ENCODE peak calls at places on chromosomes 7 and 10, in six cellular contexts. One of them, this sample, is unnamed. For H3K4me1, the result is how much of the 10 kb centered on the place peaks cover.

GRCh38 chr10:106401161-106401560 is 763.3 kb downstream of the SORCS1 start:
- DNase-seq in right lobe of liver: no peak
- DNase-seq in hepatocyte: no peak
- DNase-seq in Peyer's patch: no peak
- DNase-seq in neuronal stem cell: no peak
- DNase-seq in lower lobe of right lung: no peak
- DNase-seq in this sample: no peak

GRCh38 chr10:32263300-32263699 is 83.7 kb downstream of the EPC1 start:
- DNase-seq in lower lobe of right lung: no peak
- DNase-seq in neuronal stem cell: no peak
- DNase-seq in Peyer's patch: no peak
- DNase-seq in hepatocyte: peak
- DNase-seq in right lobe of liver: no peak
- DNase-seq in this sample: no peak

GRCh38 chr10:48804740-48805182 is 120.1 kb downstream of the WDFY4 start:
- DNase-seq in Peyer's patch: peak
- DNase-seq in neuronal stem cell: no peak
- DNase-seq in right lobe of liver: no peak
- DNase-seq in hepatocyte: peak
- DNase-seq in lower lobe of right lung: no peak
- DNase-seq in this sample: no peak

GRCh38 chr7:130390486-130390885 is 10.2 kb downstream of the CPA1 start:
- DNase-seq in lower lobe of right lung: no peak
- DNase-seq in neuronal stem cell: no peak
- DNase-seq in hepatocyte: no peak
- DNase-seq in Peyer's patch: no peak
- DNase-seq in right lobe of liver: no peak
- DNase-seq in this sample: no peak

GRCh38 chr10:113179270-113179669 is 229.2 kb downstream of the TCF7L2 start:
- DNase-seq in lower lobe of right lung: peak
- DNase-seq in neuronal stem cell: no peak
- DNase-seq in Peyer's patch: no peak
- DNase-seq in right lobe of liver: no peak
- DNase-seq in hepatocyte: no peak
- DNase-seq in this sample: no peak

GRCh38 chr10:34017281-34017680 is 682.8 kb upstream of the NRP1 start:
- DNase-seq in lower lobe of right lung: no peak
- DNase-seq in Peyer's patch: no peak
- DNase-seq in right lobe of liver: no peak
- DNase-seq in hepatocyte: no peak
- DNase-seq in neuronal stem cell: no peak
- DNase-seq in this sample: peak

GRCh38 chr7:6533893-6534804 is 17.1 kb downstream of the GRID2IP start:
- DNase-seq in hepatocyte: no peak
- DNase-seq in lower lobe of right lung: no peak
- DNase-seq in neuronal stem cell: no peak
- DNase-seq in right lobe of liver: no peak
- DNase-seq in Peyer's patch: no peak
- DNase-seq in this sample: no peak

GRCh38 chr10:4867520-4868356 is 41.7 kb downstream of the AKR1E2 start:
- DNase-seq in right lobe of liver: no peak
- DNase-seq in lower lobe of right lung: no peak
- DNase-seq in Peyer's patch: no peak
- DNase-seq in neuronal stem cell: no peak
- DNase-seq in hepatocyte: peak
- DNase-seq in this sample: no peak

GRCh38 chr7:138542183-138542582 is 82.1 kb downstream of the TRIM24 start:
- DNase-seq in Peyer's patch: no peak
- DNase-seq in neuronal stem cell: no peak
- DNase-seq in lower lobe of right lung: no peak
- DNase-seq in right lobe of liver: no peak
- DNase-seq in hepatocyte: no peak
- DNase-seq in this sample: no peak

GRCh38 chr10:120940299-120940900 is 89.2 kb downstream of the WDR11 start:
- DNase-seq in right lobe of liver: no peak
- DNase-seq in neuronal stem cell: no peak
- DNase-seq in lower lobe of right lung: no peak
- DNase-seq in Peyer's patch: no peak
- DNase-seq in hepatocyte: peak
- DNase-seq in this sample: no peak

GRCh38 chr10:131186547-131187253 is 124.8 kb downstream of the TCERG1L start:
- DNase-seq in right lobe of liver: no peak
- DNase-seq in Peyer's patch: no peak
- DNase-seq in neuronal stem cell: no peak
- DNase-seq in hepatocyte: no peak
- DNase-seq in lower lobe of right lung: no peak
- DNase-seq in this sample: no peak

GRCh38 chr7:108452707-108453106 is 3.5 kb downstream of the NRCAM start:
- DNase-seq in hepatocyte: peak
- DNase-seq in right lobe of liver: no peak
- DNase-seq in Peyer's patch: no peak
- DNase-seq in lower lobe of right lung: no peak
- DNase-seq in neuronal stem cell: no peak
- DNase-seq in this sample: no peak

GRCh38 chr10:33008499-33009243 is 50.6 kb upstream of the ITGB1 start:
- DNase-seq in neuronal stem cell: peak
- DNase-seq in lower lobe of right lung: no peak
- DNase-seq in hepatocyte: peak
- DNase-seq in Peyer's patch: peak
- DNase-seq in right lobe of liver: peak
- DNase-seq in this sample: no peak

GRCh38 chr7:107958764-107959526 is 44.0 kb downstream of the LAMB1 start:
- DNase-seq in hepatocyte: no peak
- DNase-seq in right lobe of liver: no peak
- DNase-seq in Peyer's patch: no peak
- DNase-seq in lower lobe of right lung: no peak
- DNase-seq in neuronal stem cell: no peak
- DNase-seq in this sample: no peak

GRCh38 chr7:70317356-70317755 is 719.1 kb downstream of the AUTS2 start:
- DNase-seq in neuronal stem cell: no peak
- DNase-seq in lower lobe of right lung: no peak
- DNase-seq in hepatocyte: no peak
- DNase-seq in Peyer's patch: no peak
- DNase-seq in right lobe of liver: no peak
- DNase-seq in this sample: no peak

GRCh38 chr7:42886129-42886528 is 25.7 kb downstream of the C7orf25 start:
- DNase-seq in right lobe of liver: no peak
- DNase-seq in lower lobe of right lung: no peak
- DNase-seq in hepatocyte: no peak
- DNase-seq in neuronal stem cell: no peak
- DNase-seq in Peyer's patch: no peak
- DNase-seq in this sample: no peak

DNA sequence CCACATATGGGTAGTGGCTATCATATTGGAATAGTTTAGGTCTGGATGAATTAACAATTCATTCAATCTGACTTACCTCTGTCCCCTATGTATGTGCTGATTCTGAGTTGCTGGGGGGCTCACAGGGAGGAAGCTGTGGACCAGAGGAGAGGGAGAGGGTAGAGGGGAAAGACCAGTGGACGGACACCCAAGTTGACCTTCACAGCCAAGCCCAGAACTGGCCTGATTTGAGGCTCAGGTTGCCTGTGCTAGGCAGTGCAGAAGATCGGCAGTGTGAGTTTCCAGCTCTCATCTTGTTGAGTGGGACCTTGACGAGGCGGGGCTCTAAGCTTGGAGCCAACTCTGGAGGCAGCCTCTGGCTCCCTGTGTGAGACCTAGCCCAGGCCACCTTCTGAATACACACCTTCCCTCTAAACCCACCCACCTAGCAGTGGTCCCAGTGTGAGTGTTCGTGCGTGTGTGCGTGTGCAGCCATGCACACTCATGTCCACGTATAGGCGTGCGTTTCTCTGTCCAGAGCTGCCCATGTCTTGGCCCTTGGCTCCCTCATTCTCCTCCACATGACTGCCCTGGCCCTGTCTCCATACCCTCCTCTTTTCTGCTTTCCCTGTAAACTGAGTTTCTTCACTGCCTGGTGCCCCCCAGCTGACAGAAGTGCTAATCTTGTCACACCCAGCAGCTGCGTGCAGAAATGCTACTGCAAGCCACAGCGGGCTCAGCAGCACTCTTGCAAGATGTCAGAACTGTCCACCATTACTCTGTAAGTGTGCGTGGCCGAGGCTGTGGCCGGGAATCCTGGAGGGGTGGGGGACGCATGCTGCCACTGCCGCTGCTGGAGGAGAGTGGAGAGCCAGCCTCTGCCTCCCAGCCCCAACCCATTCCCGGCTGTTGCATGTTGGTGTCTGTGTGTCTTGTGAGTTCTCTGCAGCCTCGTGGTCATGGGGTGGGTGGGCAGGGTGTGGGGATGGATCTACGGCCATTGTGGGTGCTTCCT is 47.6 kb downstream of the ADCYAP1R1 start:
- DNase-seq in Peyer's patch: no peak
- DNase-seq in right lobe of liver: peak
- DNase-seq in neuronal stem cell: no peak
- DNase-seq in hepatocyte: no peak
- DNase-seq in lower lobe of right lung: no peak
- DNase-seq in this sample: no peak
- H3K4me3 ChIP-seq in Peyer's patch: no peak
- H3K4me3 ChIP-seq in right lobe of liver: no peak
- H3K4me3 ChIP-seq in neuronal stem cell: no peak
- H3K4me3 ChIP-seq in hepatocyte: no peak
- H3K4me3 ChIP-seq in lower lobe of right lung: no peak
- H3K4me3 ChIP-seq in this sample: no peak

GRCh38 chr7:104983620-104984539 is 30.1 kb upstream of the KMT2E start:
- DNase-seq in right lobe of liver: peak
- DNase-seq in lower lobe of right lung: peak
- DNase-seq in hepatocyte: peak
- DNase-seq in Peyer's patch: peak
- DNase-seq in neuronal stem cell: peak
- DNase-seq in this sample: peak

GRCh38 chr7:104981671-104982036 is 32.4 kb upstream of the KMT2E start:
- DNase-seq in right lobe of liver: no peak
- DNase-seq in neuronal stem cell: no peak
- DNase-seq in lower lobe of right lung: no peak
- DNase-seq in Peyer's patch: no peak
- DNase-seq in hepatocyte: no peak
- DNase-seq in this sample: no peak

GRCh38 chr7:104984591-104985258 is 29.3 kb upstream of the KMT2E start:
- DNase-seq in neuronal stem cell: no peak
- DNase-seq in hepatocyte: no peak
- DNase-seq in right lobe of liver: no peak
- DNase-seq in lower lobe of right lung: no peak
- DNase-seq in Peyer's patch: no peak
- DNase-seq in this sample: no peak

GRCh38 chr7:104982308-104982755 is 31.7 kb upstream of the KMT2E start:
- DNase-seq in right lobe of liver: no peak
- DNase-seq in hepatocyte: peak
- DNase-seq in lower lobe of right lung: no peak
- DNase-seq in Peyer's patch: no peak
- DNase-seq in neuronal stem cell: no peak
- DNase-seq in this sample: no peak

DNA sequence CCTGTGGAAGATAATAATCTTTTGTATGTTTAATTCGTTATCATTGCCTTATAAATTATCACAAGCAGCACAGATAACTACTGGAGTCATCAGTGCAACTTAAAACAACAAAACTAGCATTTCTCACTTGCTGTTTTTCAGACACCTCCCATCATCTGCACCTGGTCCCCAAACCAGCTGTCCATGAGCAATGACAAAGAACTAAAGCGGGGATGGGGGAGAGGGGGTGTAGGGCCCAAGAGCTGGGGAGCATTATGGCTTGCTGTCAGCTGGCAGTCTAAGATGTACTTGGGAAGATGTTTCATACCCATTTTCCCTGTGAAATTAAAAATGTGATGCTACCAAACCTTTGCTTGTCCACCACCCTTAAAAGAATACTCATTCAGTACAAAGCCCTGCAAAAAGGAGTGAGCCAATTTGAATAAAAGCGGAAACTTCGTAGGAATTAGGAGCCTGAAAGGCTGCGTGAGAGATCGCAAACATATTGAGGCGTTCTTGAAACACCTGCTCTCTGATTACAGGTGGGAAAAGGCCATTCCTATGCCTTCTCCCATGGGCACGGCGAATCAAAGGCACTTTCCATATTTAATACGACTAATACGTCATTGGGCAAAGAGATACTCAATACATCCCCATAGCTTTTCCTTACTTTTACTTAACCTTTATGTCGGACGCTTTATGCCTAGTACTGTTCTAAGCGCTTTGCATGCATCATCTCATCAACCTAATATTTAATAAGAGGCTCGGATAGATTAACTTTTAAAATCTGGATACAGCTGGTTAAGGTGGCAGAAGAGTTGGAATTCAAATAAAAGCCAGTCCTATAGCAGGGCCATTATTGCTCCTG is 31.0 kb upstream of the KMT2E start:
- DNase-seq in Peyer's patch: no peak
- DNase-seq in hepatocyte: no peak
- DNase-seq in neuronal stem cell: no peak
- DNase-seq in lower lobe of right lung: no peak
- DNase-seq in right lobe of liver: no peak
- DNase-seq in this sample: no peak
- H3K4me1 ChIP-seq in Peyer's patch: under half
- H3K4me1 ChIP-seq in hepatocyte: half or more
- H3K4me1 ChIP-seq in neuronal stem cell: under half
- H3K4me1 ChIP-seq in lower lobe of right lung: half or more
- H3K4me1 ChIP-seq in right lobe of liver: under half
- H3K4me1 ChIP-seq in this sample: under half

GRCh38 chr7:73680501-73680900 is 2.8 kb downstream of the DNAJC30 start:
- DNase-seq in hepatocyte: no peak
- DNase-seq in lower lobe of right lung: no peak
- DNase-seq in Peyer's patch: no peak
- DNase-seq in neuronal stem cell: no peak
- DNase-seq in right lobe of liver: no peak
- DNase-seq in this sample: no peak
- H3K4me3 ChIP-seq in hepatocyte: no peak
- H3K4me3 ChIP-seq in lower lobe of right lung: no peak
- H3K4me3 ChIP-seq in Peyer's patch: no peak
- H3K4me3 ChIP-seq in neuronal stem cell: no peak
- H3K4me3 ChIP-seq in right lobe of liver: no peak
- H3K4me3 ChIP-seq in this sample: no peak

GRCh38 chr10:21298686-21299085 is 226.8 kb downstream of the SKIDA1 start:
- DNase-seq in right lobe of liver: no peak
- DNase-seq in hepatocyte: no peak
- DNase-seq in neuronal stem cell: no peak
- DNase-seq in lower lobe of right lung: no peak
- DNase-seq in Peyer's patch: no peak
- DNase-seq in this sample: no peak
- H3K4me1 ChIP-seq in right lobe of liver: under half
- H3K4me1 ChIP-seq in hepatocyte: under half
- H3K4me1 ChIP-seq in neuronal stem cell: under half
- H3K4me1 ChIP-seq in lower lobe of right lung: under half
- H3K4me1 ChIP-seq in Peyer's patch: under half
- H3K4me1 ChIP-seq in this sample: under half